ENCODE peak calls at places on chromosome 9, in ten cellular contexts. One of them, this sample, is unnamed.

GRCh38 chr9:76528056-76528455 is 69.1 kb downstream of the GCNT1 start:
- DNase-seq in B cell: no peak
- DNase-seq in heart right ventricle: no peak
- DNase-seq in prostate gland: no peak
- DNase-seq in RWPE1: no peak
- DNase-seq in WTC11: no peak
- DNase-seq in Peyer's patch: no peak
- DNase-seq in H1: no peak
- DNase-seq in AG10803: peak
- DNase-seq in pancreas: no peak
- DNase-seq in this sample: no peak

GRCh38 chr9:134594376-134594941 is 47.1 kb upstream of the COL5A1 start:
- DNase-seq in B cell: no peak
- DNase-seq in heart right ventricle: no peak
- DNase-seq in prostate gland: no peak
- DNase-seq in RWPE1: no peak
- DNase-seq in WTC11: no peak
- DNase-seq in Peyer's patch: no peak
- DNase-seq in H1: no peak
- DNase-seq in AG10803: no peak
- DNase-seq in pancreas: no peak
- DNase-seq in this sample: no peak

GRCh38 chr9:127022913-127023665 is 99.3 kb downstream of the ANGPTL2 start:
- DNase-seq in B cell: no peak
- DNase-seq in heart right ventricle: peak
- DNase-seq in prostate gland: peak
- DNase-seq in RWPE1: no peak
- DNase-seq in WTC11: no peak
- DNase-seq in Peyer's patch: no peak
- DNase-seq in H1: no peak
- DNase-seq in AG10803: peak
- DNase-seq in pancreas: no peak
- DNase-seq in this sample: no peak

GRCh38 chr9:757246-757881 is 84.1 kb upstream of the DMRT1 start:
- DNase-seq in B cell: peak
- DNase-seq in heart right ventricle: peak
- DNase-seq in prostate gland: peak
- DNase-seq in RWPE1: no peak
- DNase-seq in WTC11: peak
- DNase-seq in Peyer's patch: no peak
- DNase-seq in H1: peak
- DNase-seq in AG10803: peak
- DNase-seq in pancreas: peak
- DNase-seq in this sample: peak

GRCh38 chr9:82606761-82607382 is 456.1 kb downstream of the RASEF start:
- DNase-seq in B cell: peak
- DNase-seq in heart right ventricle: peak
- DNase-seq in prostate gland: peak
- DNase-seq in RWPE1: peak
- DNase-seq in WTC11: peak
- DNase-seq in Peyer's patch: no peak
- DNase-seq in H1: peak
- DNase-seq in AG10803: peak
- DNase-seq in pancreas: peak
- DNase-seq in this sample: peak

GRCh38 chr9:8879284-8879683 is 1079.7 kb upstream of the DMAC1 start:
- DNase-seq in B cell: no peak
- DNase-seq in heart right ventricle: no peak
- DNase-seq in prostate gland: no peak
- DNase-seq in RWPE1: no peak
- DNase-seq in WTC11: no peak
- DNase-seq in Peyer's patch: no peak
- DNase-seq in H1: no peak
- DNase-seq in AG10803: no peak
- DNase-seq in pancreas: no peak
- DNase-seq in this sample: no peak

GRCh38 chr9:34046784-34047379 is 1.8 kb downstream of the UBAP2 start:
- DNase-seq in B cell: no peak
- DNase-seq in heart right ventricle: no peak
- DNase-seq in prostate gland: no peak
- DNase-seq in RWPE1: no peak
- DNase-seq in WTC11: no peak
- DNase-seq in Peyer's patch: no peak
- DNase-seq in H1: no peak
- DNase-seq in AG10803: no peak
- DNase-seq in pancreas: no peak
- DNase-seq in this sample: peak

GRCh38 chr9:106333487-106333886 is 529.5 kb upstream of the ZNF462 start:
- DNase-seq in B cell: no peak
- DNase-seq in heart right ventricle: no peak
- DNase-seq in prostate gland: no peak
- DNase-seq in RWPE1: peak
- DNase-seq in WTC11: no peak
- DNase-seq in Peyer's patch: no peak
- DNase-seq in H1: no peak
- DNase-seq in AG10803: no peak
- DNase-seq in pancreas: no peak
- DNase-seq in this sample: no peak

GRCh38 chr9:126482361-126483044 is 131.2 kb upstream of the LMX1B start:
- DNase-seq in B cell: no peak
- DNase-seq in heart right ventricle: no peak
- DNase-seq in prostate gland: no peak
- DNase-seq in RWPE1: no peak
- DNase-seq in WTC11: peak
- DNase-seq in Peyer's patch: peak
- DNase-seq in H1: peak
- DNase-seq in AG10803: peak
- DNase-seq in pancreas: no peak
- DNase-seq in this sample: no peak

GRCh38 chr9:76996700-76997099 is 22.8 kb upstream of the FOXB2 start:
- DNase-seq in B cell: peak
- DNase-seq in heart right ventricle: peak
- DNase-seq in prostate gland: no peak
- DNase-seq in RWPE1: no peak
- DNase-seq in WTC11: peak
- DNase-seq in Peyer's patch: no peak
- DNase-seq in H1: no peak
- DNase-seq in AG10803: peak
- DNase-seq in pancreas: no peak
- DNase-seq in this sample: peak

GRCh38 chr9:17531642-17532254 is 47.1 kb upstream of the SH3GL2 start:
- DNase-seq in B cell: peak
- DNase-seq in heart right ventricle: no peak
- DNase-seq in prostate gland: no peak
- DNase-seq in RWPE1: peak
- DNase-seq in WTC11: peak
- DNase-seq in Peyer's patch: no peak
- DNase-seq in H1: no peak
- DNase-seq in AG10803: peak
- DNase-seq in pancreas: peak
- DNase-seq in this sample: peak

GRCh38 chr9:85723220-85723619 is 18.5 kb downstream of the AGTPBP1 start:
- DNase-seq in B cell: no peak
- DNase-seq in heart right ventricle: peak
- DNase-seq in prostate gland: no peak
- DNase-seq in RWPE1: no peak
- DNase-seq in WTC11: peak
- DNase-seq in Peyer's patch: no peak
- DNase-seq in H1: peak
- DNase-seq in AG10803: no peak
- DNase-seq in pancreas: no peak
- DNase-seq in this sample: no peak

GRCh38 chr9:127084071-127085039 is 38.1 kb downstream of the ANGPTL2 start:
- DNase-seq in B cell: no peak
- DNase-seq in heart right ventricle: no peak
- DNase-seq in prostate gland: no peak
- DNase-seq in RWPE1: no peak
- DNase-seq in WTC11: no peak
- DNase-seq in Peyer's patch: no peak
- DNase-seq in H1: no peak
- DNase-seq in AG10803: no peak
- DNase-seq in pancreas: no peak
- DNase-seq in this sample: no peak

GRCh38 chr9:86695904-86696424 is 251.3 kb downstream of the GAS1 start:
- DNase-seq in B cell: no peak
- DNase-seq in heart right ventricle: no peak
- DNase-seq in prostate gland: no peak
- DNase-seq in RWPE1: no peak
- DNase-seq in WTC11: no peak
- DNase-seq in Peyer's patch: no peak
- DNase-seq in H1: no peak
- DNase-seq in AG10803: peak
- DNase-seq in pancreas: no peak
- DNase-seq in this sample: no peak

GRCh38 chr9:118961857-118962256 is 407.4 kb downstream of the BRINP1 start:
- DNase-seq in B cell: no peak
- DNase-seq in heart right ventricle: no peak
- DNase-seq in prostate gland: no peak
- DNase-seq in RWPE1: peak
- DNase-seq in WTC11: no peak
- DNase-seq in Peyer's patch: no peak
- DNase-seq in H1: peak
- DNase-seq in AG10803: peak
- DNase-seq in pancreas: no peak
- DNase-seq in this sample: peak

GRCh38 chr9:1979815-1980367 is 35.3 kb upstream of the SMARCA2 start:
- DNase-seq in B cell: no peak
- DNase-seq in heart right ventricle: no peak
- DNase-seq in prostate gland: no peak
- DNase-seq in RWPE1: no peak
- DNase-seq in WTC11: no peak
- DNase-seq in Peyer's patch: no peak
- DNase-seq in H1: no peak
- DNase-seq in AG10803: peak
- DNase-seq in pancreas: peak
- DNase-seq in this sample: peak

GRCh38 chr9:125763373-125763772 is 16.2 kb downstream of the PBX3 start:
- DNase-seq in B cell: no peak
- DNase-seq in heart right ventricle: no peak
- DNase-seq in prostate gland: no peak
- DNase-seq in RWPE1: peak
- DNase-seq in WTC11: no peak
- DNase-seq in Peyer's patch: no peak
- DNase-seq in H1: no peak
- DNase-seq in AG10803: no peak
- DNase-seq in pancreas: no peak
- DNase-seq in this sample: no peak

DNA sequence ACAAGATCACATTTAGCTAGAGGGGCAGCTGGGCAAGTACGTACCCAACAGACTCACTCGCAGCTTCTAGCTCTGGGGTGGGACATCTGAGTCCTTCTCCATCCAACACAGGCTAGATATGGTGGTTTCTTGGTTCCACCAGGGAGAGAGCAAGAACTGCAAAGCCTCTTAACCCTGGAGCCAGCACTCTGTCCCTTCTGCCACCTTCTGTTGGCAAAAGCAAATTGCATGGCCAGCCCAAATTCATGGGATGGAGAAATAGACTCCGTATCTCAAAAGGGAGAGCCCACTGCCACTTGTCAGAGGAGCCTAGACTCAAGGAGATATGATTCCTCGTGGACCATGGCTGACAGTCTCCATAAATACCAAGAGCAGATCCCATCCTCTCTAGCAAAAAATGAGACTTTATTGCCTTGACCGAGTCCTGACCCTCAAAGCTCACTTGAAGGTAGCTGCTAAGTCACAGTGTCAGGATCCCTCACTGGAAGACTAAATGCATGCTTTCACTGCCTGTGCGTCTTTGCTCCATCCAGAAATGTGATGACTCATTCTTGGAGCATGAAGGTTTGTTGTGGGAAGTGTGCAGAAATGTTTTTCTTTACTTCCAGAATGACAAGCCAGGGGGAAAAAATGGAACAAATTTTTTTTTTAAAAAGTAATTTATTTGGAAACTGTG is 28.8 kb upstream of the ROR2 start:
- DNase-seq in B cell: no peak
- DNase-seq in heart right ventricle: no peak
- DNase-seq in prostate gland: peak
- DNase-seq in RWPE1: peak
- DNase-seq in WTC11: peak
- DNase-seq in Peyer's patch: no peak
- DNase-seq in H1: no peak
- DNase-seq in AG10803: peak
- DNase-seq in pancreas: peak
- DNase-seq in this sample: peak
- TF ChIP-seq CTCF in B cell: no peak
- TF ChIP-seq CTCF in heart right ventricle: peak
- TF ChIP-seq CTCF in prostate gland: no peak
- TF ChIP-seq CTCF in RWPE1: no peak
- TF ChIP-seq CTCF in WTC11: peak
- TF ChIP-seq CTCF in Peyer's patch: no peak
- TF ChIP-seq CTCF in H1: peak
- TF ChIP-seq CTCF in AG10803: peak
- TF ChIP-seq CTCF in pancreas: peak
- TF ChIP-seq CTCF in this sample: peak

DNA sequence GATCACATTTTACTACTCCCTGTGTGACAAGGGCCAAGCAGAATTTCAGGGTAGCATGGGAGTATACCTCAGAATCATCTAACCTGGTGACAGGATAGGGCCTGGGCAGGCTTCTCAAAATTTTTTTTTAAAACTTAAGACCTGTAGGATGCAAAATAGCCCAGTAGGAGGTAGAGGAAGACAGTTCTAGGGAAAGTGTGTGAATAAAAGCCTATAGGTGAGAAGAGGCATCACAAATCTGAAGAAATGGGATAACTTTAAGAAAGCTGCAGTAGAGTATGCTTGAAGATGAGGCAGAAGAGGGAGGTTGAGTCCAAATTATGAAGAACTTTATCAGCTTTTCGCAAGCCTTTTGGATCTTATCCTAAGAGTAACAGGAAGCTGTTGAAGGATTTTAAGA is 32.3 kb downstream of the CNTRL start:
- DNase-seq in B cell: no peak
- DNase-seq in heart right ventricle: no peak
- DNase-seq in prostate gland: no peak
- DNase-seq in RWPE1: peak
- DNase-seq in WTC11: no peak
- DNase-seq in Peyer's patch: no peak
- DNase-seq in H1: no peak
- DNase-seq in AG10803: no peak
- DNase-seq in pancreas: no peak
- DNase-seq in this sample: peak
- TF ChIP-seq CTCF in B cell: peak
- TF ChIP-seq CTCF in heart right ventricle: no peak
- TF ChIP-seq CTCF in prostate gland: no peak
- TF ChIP-seq CTCF in RWPE1: peak
- TF ChIP-seq CTCF in WTC11: no peak
- TF ChIP-seq CTCF in Peyer's patch: no peak
- TF ChIP-seq CTCF in H1: no peak
- TF ChIP-seq CTCF in AG10803: peak
- TF ChIP-seq CTCF in pancreas: no peak
- TF ChIP-seq CTCF in this sample: peak

GRCh38 chr9:90900130-90900529 is 98.5 kb downstream of the SYK start:
- DNase-seq in B cell: no peak
- DNase-seq in heart right ventricle: peak
- DNase-seq in prostate gland: no peak
- DNase-seq in RWPE1: no peak
- DNase-seq in WTC11: no peak
- DNase-seq in Peyer's patch: no peak
- DNase-seq in H1: no peak
- DNase-seq in AG10803: peak
- DNase-seq in pancreas: no peak
- DNase-seq in this sample: peak
- TF ChIP-seq CTCF in B cell: no peak
- TF ChIP-seq CTCF in heart right ventricle: peak
- TF ChIP-seq CTCF in prostate gland: no peak
- TF ChIP-seq CTCF in RWPE1: no peak
- TF ChIP-seq CTCF in WTC11: no peak
- TF ChIP-seq CTCF in Peyer's patch: no peak
- TF ChIP-seq CTCF in H1: peak
- TF ChIP-seq CTCF in AG10803: peak
- TF ChIP-seq CTCF in pancreas: no peak
- TF ChIP-seq CTCF in this sample: peak

GRCh38 chr9:98410185-98410697 is 154.8 kb upstream of the TBC1D2 start:
- DNase-seq in B cell: no peak
- DNase-seq in heart right ventricle: peak
- DNase-seq in prostate gland: no peak
- DNase-seq in RWPE1: peak
- DNase-seq in WTC11: peak
- DNase-seq in Peyer's patch: no peak
- DNase-seq in H1: peak
- DNase-seq in AG10803: peak
- DNase-seq in pancreas: peak
- DNase-seq in this sample: peak
- TF ChIP-seq CTCF in B cell: no peak
- TF ChIP-seq CTCF in heart right ventricle: peak
- TF ChIP-seq CTCF in prostate gland: no peak
- TF ChIP-seq CTCF in RWPE1: no peak
- TF ChIP-seq CTCF in WTC11: no peak
- TF ChIP-seq CTCF in Peyer's patch: no peak
- TF ChIP-seq CTCF in H1: no peak
- TF ChIP-seq CTCF in AG10803: peak
- TF ChIP-seq CTCF in pancreas: no peak
- TF ChIP-seq CTCF in this sample: peak

This sample was measured in HFFc6.